ENCODE peak calls at places on chromosomes 6 and 20, in nine cellular contexts. M, N, E, A, G, K, T, I and S are unnamed samples.

GRCh38 chr6:155882527-155883333 is 427.1 kb upstream of the NOX3 start:
- DNase-seq in M (no peak), N (no peak), E (no peak), A (peak; percentile 39), G (no peak), K (no peak), T (no peak), I (no peak), S (no peak)

GRCh38 chr6:111625511-111626331 is 20.0 kb upstream of the TRAF3IP2 start:
- DNase-seq in M (no peak), N (peak; percentile 20), E (no peak), A (peak; percentile 76), G (no peak), K (no peak), T (peak; percentile 66), I (no peak), S (no peak)

GRCh38 chr20:51404297-51405060 is 138.0 kb downstream of the NFATC2 start:
- DNase-seq in M (peak; percentile 74), N (no peak), E (no peak), A (peak; percentile 57), G (no peak), K (no peak), T (no peak), I (peak; percentile 29), S (no peak)

GRCh38 chr6:49565855-49566254 is 15.4 kb downstream of the C6orf141 start:
- DNase-seq in M (no peak), N (no peak), E (peak; percentile 55), A (peak; percentile 61), G (no peak), K (no peak), T (no peak), I (no peak), S (no peak)

GRCh38 chr20:62772994-62773858 is 23.0 kb upstream of the MRGBP start:
- DNase-seq in M (no peak), N (peak; percentile 75), E (no peak), A (no peak), G (no peak), K (no peak), T (no peak), I (no peak), S (no peak)

GRCh38 chr6:137871299-137871698 is 4.2 kb downstream of the TNFAIP3 start:
- DNase-seq in M (no peak), N (no peak), E (no peak), A (no peak), G (no peak), K (no peak), T (no peak), I (no peak), S (no peak)

GRCh38 chr20:14009206-14009605 is 13.9 kb downstream of the MACROD2 start:
- DNase-seq in M (no peak), N (no peak), E (no peak), A (no peak), G (no peak), K (no peak), T (no peak), I (no peak), S (no peak)

GRCh38 chr6:112443118-112443641 is 96.0 kb downstream of the RFPL4B start:
- DNase-seq in M (no peak), N (peak; percentile 21), E (no peak), A (no peak), G (no peak), K (peak; percentile 72), T (no peak), I (no peak), S (no peak)

GRCh38 chr6:122669868-122670267 is 59.7 kb downstream of the PKIB start:
- DNase-seq in M (no peak), N (no peak), E (no peak), A (no peak), G (no peak), K (no peak), T (no peak), I (no peak), S (no peak)

GRCh38 chr20:24948939-24949679 is at the start of gene CST7:
- DNase-seq in M (no peak), N (no peak), E (peak; percentile 20), A (peak; percentile 22), G (no peak), K (no peak), T (peak; percentile 65), I (peak; percentile 18), S (peak; percentile 89)

GRCh38 chr6:17486680-17487079 is 93.3 kb downstream of the CAP2 start:
- DNase-seq in M (no peak), N (no peak), E (no peak), A (no peak), G (peak; percentile 26), K (no peak), T (peak; percentile 52), I (no peak), S (no peak)

GRCh38 chr20:2242678-2243077 is 53.1 kb upstream of the TGM3 start:
- DNase-seq in M (no peak), N (no peak), E (no peak), A (no peak), G (no peak), K (no peak), T (no peak), I (no peak), S (no peak)

GRCh38 chr6:36349240-36349639 is 12.6 kb upstream of the BNIP5 start:
- DNase-seq in M (no peak), N (no peak), E (no peak), A (no peak), G (no peak), K (no peak), T (no peak), I (no peak), S (peak; percentile 5)

GRCh38 chr20:2619961-2620595 is 32.4 kb upstream of the NOP56 start:
- DNase-seq in M (no peak), N (no peak), E (peak; percentile 27), A (peak; percentile 63), G (no peak), K (peak; percentile 53), T (no peak), I (no peak), S (no peak)

GRCh38 chr6:143158113-143158581 is 97.5 kb downstream of the AIG1 start:
- DNase-seq in M (no peak), N (no peak), E (no peak), A (peak; percentile 71), G (no peak), K (no peak), T (no peak), I (no peak), S (no peak)

GRCh38 chr6:133814235-133814634 is 74.7 kb upstream of the TCF21 start:
- DNase-seq in M (no peak), N (no peak), E (no peak), A (no peak), G (no peak), K (no peak), T (no peak), I (no peak), S (no peak)

GRCh38 chr6:116631379-116631990 is 15.2 kb downstream of the RSPH4A start:
- DNase-seq in M (no peak), N (no peak), E (no peak), A (no peak), G (no peak), K (no peak), T (no peak), I (peak; percentile 41), S (no peak)

GRCh38 chr6:167744681-167745659 is 81.7 kb upstream of the AFDN start:
- DNase-seq in M (peak; percentile 85), N (no peak), E (no peak), A (no peak), G (no peak), K (no peak), T (no peak), I (no peak), S (peak; percentile 58)

GRCh38 chr6:36907781-36908180 is 22.0 kb downstream of the C6orf89 start:
- DNase-seq in M (no peak), N (peak; percentile 62), E (no peak), A (no peak), G (peak; percentile 66), K (no peak), T (peak; percentile 56), I (no peak), S (peak; percentile 78)

GRCh38 chr6:39758905-39759605 is 33.1 kb upstream of the DAAM2 start:
- DNase-seq in M (no peak), N (no peak), E (no peak), A (no peak), G (no peak), K (no peak), T (no peak), I (no peak), S (no peak)

GRCh38 chr20:48739395-48740268 is 88.2 kb downstream of the PREX1 start:
- DNase-seq in M (no peak), N (no peak), E (no peak), A (no peak), G (no peak), K (no peak), T (no peak), I (no peak), S (no peak)

GRCh38 chr20:40508821-40509220 is 180.2 kb downstream of the MAFB start:
- DNase-seq in M (no peak), N (no peak), E (no peak), A (peak; percentile 33), G (no peak), K (no peak), T (no peak), I (no peak), S (no peak)

GRCh38 chr6:61538765-61539164 is 747.3 kb downstream of the KHDRBS2 start:
- DNase-seq in M (no peak), N (no peak), E (no peak), A (no peak), G (no peak), K (no peak), T (no peak), I (no peak), S (no peak)

GRCh38 chr6:134882426-134883038 is 67.4 kb downstream of the ALDH8A1 start:
- DNase-seq in M (peak; percentile 13), N (peak; percentile 71), E (peak; percentile 19), A (peak; percentile 59), G (peak; percentile 56), K (peak; percentile 54), T (peak; percentile 70), I (peak; percentile 54), S (no peak)

GRCh38 chr6:155341130-155341828 is 27.0 kb upstream of the TFB1M start:
- DNase-seq in M (no peak), N (no peak), E (no peak), A (peak; percentile 62), G (no peak), K (no peak), T (no peak), I (no peak), S (no peak)

GRCh38 chr20:54103067-54103761 is 32.8 kb upstream of the BCAS1 start:
- DNase-seq in M (peak; percentile 83), N (peak; percentile 13), E (peak; percentile 88), A (peak; percentile 82), G (peak; percentile 67), K (no peak), T (peak; percentile 84), I (peak; percentile 81), S (peak; percentile 83)

GRCh38 chr20:32456869-32457421 is 98.8 kb downstream of the ASXL1 start:
- DNase-seq in M (peak; percentile 91), N (no peak), E (no peak), A (peak; percentile 62), G (no peak), K (peak; percentile 61), T (peak; percentile 59), I (peak; percentile 79), S (no peak)

GRCh38 chr6:127282184-127282583 is 15.5 kb downstream of the RNF146 start:
- DNase-seq in M (no peak), N (no peak), E (no peak), A (no peak), G (no peak), K (no peak), T (no peak), I (no peak), S (no peak)

GRCh38 chr6:16402501-16402900 is 164.1 kb downstream of the GMPR start:
- DNase-seq in M (peak; percentile 73), N (no peak), E (no peak), A (no peak), G (no peak), K (no peak), T (no peak), I (no peak), S (no peak)

GRCh38 chr6:4914412-4915159 is 89.3 kb downstream of the RPP40 start:
- DNase-seq in M (no peak), N (no peak), E (peak; percentile 20), A (peak; percentile 58), G (no peak), K (no peak), T (no peak), I (no peak), S (no peak)

GRCh38 chr6:8219352-8219943 is 117.1 kb upstream of the EEF1E1 start:
- DNase-seq in M (peak; percentile 49), N (peak; percentile 53), E (peak; percentile 51), A (peak; percentile 68), G (no peak), K (peak; percentile 25), T (no peak), I (no peak), S (no peak)